ENCODE peak calls at places on chromosomes 4 and X, in four cellular contexts. One of them, this sample, is unnamed.

GRCh38 chr4:1793940-1794808 is 1.1 kb downstream of the FGFR3 start:
- DNase-seq in GM23338: peak
- DNase-seq in GM12878: no peak
- DNase-seq in uterus: no peak
- DNase-seq in this sample: no peak

GRCh38 chrX:48539345-48540014 is at the start of gene TBC1D25:
- DNase-seq in uterus: peak
- DNase-seq in GM23338: peak
- DNase-seq in GM12878: peak
- DNase-seq in this sample: peak

GRCh38 chr4:98939892-98940298 is 11.0 kb upstream of the EIF4E start:
- DNase-seq in GM23338: peak
- DNase-seq in uterus: peak
- DNase-seq in GM12878: no peak
- DNase-seq in this sample: no peak

GRCh38 chrX:129781134-129782014 is 1.6 kb downstream of the SASH3 start:
- DNase-seq in uterus: no peak
- DNase-seq in GM23338: no peak
- DNase-seq in GM12878: peak
- DNase-seq in this sample: no peak

GRCh38 chrX:43703211-43703791 is 47.2 kb downstream of the MAOA start:
- DNase-seq in GM23338: no peak
- DNase-seq in GM12878: no peak
- DNase-seq in uterus: no peak
- DNase-seq in this sample: no peak

GRCh38 chr4:126137782-126138170 is 823.0 kb downstream of the FAT4 start:
- DNase-seq in GM12878: no peak
- DNase-seq in uterus: no peak
- DNase-seq in GM23338: no peak
- DNase-seq in this sample: no peak

GRCh38 chrX:56803849-56804681 is 75.0 kb downstream of the NBDY start:
- DNase-seq in GM12878: no peak
- DNase-seq in uterus: no peak
- DNase-seq in GM23338: no peak
- DNase-seq in this sample: no peak

GRCh38 chrX:106894978-106895452 is 8.1 kb downstream of the RIPPLY1 start:
- DNase-seq in GM12878: no peak
- DNase-seq in uterus: peak
- DNase-seq in GM23338: no peak
- DNase-seq in this sample: no peak

GRCh38 chr4:182704903-182705302 is 212.3 kb downstream of the DCTD start:
- DNase-seq in GM23338: no peak
- DNase-seq in GM12878: no peak
- DNase-seq in uterus: no peak
- DNase-seq in this sample: no peak

GRCh38 chrX:42269186-42269585 is 345.8 kb upstream of the CASK start:
- DNase-seq in uterus: no peak
- DNase-seq in GM12878: no peak
- DNase-seq in GM23338: no peak
- DNase-seq in this sample: no peak

GRCh38 chr4:30005995-30006394 is 714.2 kb upstream of the PCDH7 start:
- DNase-seq in GM23338: no peak
- DNase-seq in uterus: no peak
- DNase-seq in GM12878: no peak
- DNase-seq in this sample: no peak

GRCh38 chrX:54172455-54172854 is 10.6 kb downstream of the FAM120C start:
- DNase-seq in GM23338: no peak
- DNase-seq in uterus: no peak
- DNase-seq in GM12878: no peak
- DNase-seq in this sample: no peak

DNA sequence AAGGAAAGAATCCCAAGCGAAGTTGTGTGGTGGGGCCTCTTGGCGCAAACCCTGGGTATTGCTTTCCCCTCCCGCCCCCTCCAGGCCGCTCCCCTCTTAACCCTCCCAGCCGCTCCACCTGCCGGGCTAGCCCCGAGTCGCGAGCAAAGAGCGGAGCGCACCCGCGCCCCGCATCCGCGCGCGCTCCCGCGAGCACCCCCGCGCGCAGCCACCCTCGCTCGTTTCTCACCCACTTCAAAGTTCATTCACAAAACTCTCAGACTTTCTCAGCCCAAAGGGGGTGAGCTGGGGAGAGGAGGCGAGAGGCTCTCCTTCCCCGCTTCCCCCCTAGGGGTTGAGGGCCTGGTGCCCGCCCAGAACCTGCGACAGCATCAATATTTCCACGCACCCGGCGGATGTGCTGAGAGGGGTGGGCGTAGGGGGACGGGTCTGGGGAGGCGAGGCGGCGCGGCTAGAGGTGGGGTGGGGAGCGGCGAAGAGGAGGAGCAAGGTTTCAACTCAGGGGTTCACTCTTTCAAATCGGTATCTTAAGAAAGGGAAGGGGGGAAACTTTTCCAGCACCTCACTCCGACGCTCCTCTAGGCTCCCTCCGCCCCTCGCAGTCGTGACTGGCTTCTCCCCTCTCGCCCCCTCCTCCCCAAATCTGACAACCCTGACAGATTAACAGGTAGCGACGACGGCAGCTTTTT is 1.8 kb downstream of the MAML3 start:
- DNase-seq in uterus: peak
- DNase-seq in GM12878: no peak
- DNase-seq in GM23338: peak
- DNase-seq in this sample: no peak
- TF ChIP-seq CTCF in uterus: peak
- TF ChIP-seq CTCF in GM12878: no peak
- TF ChIP-seq CTCF in GM23338: no peak
- TF ChIP-seq CTCF in this sample: no peak

GRCh38 chrX:79515529-79515928 is 148.4 kb upstream of the ITM2A start:
- DNase-seq in GM23338: peak
- DNase-seq in uterus: no peak
- DNase-seq in GM12878: no peak
- DNase-seq in this sample: no peak
- TF ChIP-seq CTCF in GM23338: peak
- TF ChIP-seq CTCF in uterus: no peak
- TF ChIP-seq CTCF in GM12878: no peak
- TF ChIP-seq CTCF in this sample: no peak

GRCh38 chr4:189294570-189294969 is 646.1 kb upstream of the FRG1 start:
- DNase-seq in GM23338: no peak
- DNase-seq in GM12878: no peak
- DNase-seq in uterus: no peak
- DNase-seq in this sample: no peak
- TF ChIP-seq CTCF in GM23338: no peak
- TF ChIP-seq CTCF in GM12878: no peak
- TF ChIP-seq CTCF in uterus: no peak
- TF ChIP-seq CTCF in this sample: no peak

GRCh38 chrX:12141511-12141910 is 3.2 kb downstream of the FRMPD4 start:
- DNase-seq in GM23338: no peak
- DNase-seq in uterus: no peak
- DNase-seq in GM12878: no peak
- DNase-seq in this sample: no peak

GRCh38 chrX:12138366-12139313 is at the start of gene FRMPD4:
- DNase-seq in uterus: no peak
- DNase-seq in GM23338: peak
- DNase-seq in GM12878: no peak
- DNase-seq in this sample: no peak

GRCh38 chrX:12139934-12140611 is 1.8 kb downstream of the FRMPD4 start:
- DNase-seq in GM12878: no peak
- DNase-seq in uterus: no peak
- DNase-seq in GM23338: no peak
- DNase-seq in this sample: no peak

GRCh38 chrX:12145402-12145801 is 7.1 kb downstream of the FRMPD4 start:
- DNase-seq in GM23338: no peak
- DNase-seq in GM12878: no peak
- DNase-seq in uterus: no peak
- DNase-seq in this sample: no peak

GRCh38 chrX:12142661-12143060 is 4.4 kb downstream of the FRMPD4 start:
- DNase-seq in GM23338: no peak
- DNase-seq in uterus: no peak
- DNase-seq in GM12878: no peak
- DNase-seq in this sample: no peak
- TF ChIP-seq CTCF in GM23338: no peak
- TF ChIP-seq CTCF in uterus: no peak
- TF ChIP-seq CTCF in GM12878: no peak
- TF ChIP-seq CTCF in this sample: no peak

GRCh38 chr4:112327950-112328349 is 30.8 kb downstream of the ALPK1 start:
- DNase-seq in GM23338: peak
- DNase-seq in GM12878: peak
- DNase-seq in uterus: no peak
- DNase-seq in this sample: no peak
- TF ChIP-seq CTCF in GM23338: peak
- TF ChIP-seq CTCF in GM12878: peak
- TF ChIP-seq CTCF in uterus: peak
- TF ChIP-seq CTCF in this sample: peak

GRCh38 chrX:102950908-102951866 is 14.1 kb downstream of the RAB40AL start:
- DNase-seq in GM12878: no peak
- DNase-seq in uterus: peak
- DNase-seq in GM23338: peak
- DNase-seq in this sample: no peak
- TF ChIP-seq CTCF in GM12878: peak
- TF ChIP-seq CTCF in uterus: peak
- TF ChIP-seq CTCF in GM23338: peak
- TF ChIP-seq CTCF in this sample: peak

DNA sequence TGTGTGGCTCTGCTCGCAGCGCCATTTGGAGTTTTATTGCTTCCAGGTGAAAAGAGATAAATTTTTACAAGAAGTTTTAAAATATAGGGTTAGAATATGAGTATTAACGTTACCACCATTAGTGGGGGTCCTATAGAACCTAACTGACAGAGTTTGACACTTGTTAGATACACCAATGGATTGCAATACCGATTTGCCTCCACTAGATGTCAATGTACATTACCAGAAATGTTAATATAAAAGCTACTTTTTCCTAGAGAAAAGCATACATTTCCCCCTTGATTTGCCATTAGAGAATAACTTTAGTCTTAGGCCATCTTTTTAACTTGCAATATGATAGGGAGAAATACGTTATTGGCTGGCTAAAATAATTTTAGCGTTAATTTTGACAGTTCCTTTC is 108.4 kb downstream of the LINC00632 start:
- DNase-seq in uterus: no peak
- DNase-seq in GM23338: peak
- DNase-seq in GM12878: no peak
- DNase-seq in this sample: no peak
- TF ChIP-seq CTCF in uterus: no peak
- TF ChIP-seq CTCF in GM23338: peak
- TF ChIP-seq CTCF in GM12878: peak
- TF ChIP-seq CTCF in this sample: peak